ENCODE peak calls at places on chromosomes 3 and 15, in five cellular contexts. R, W, P, X and Y are unnamed samples.

GRCh38 chr3:78140866-78141658 is 1101.2 kb downstream of the ROBO2 start:
- DNase-seq in W (no peak), X (no peak), R (no peak), P (no peak), Y (no peak)

GRCh38 chr3:24773798-24774197 is 279.1 kb upstream of the THRB start:
- DNase-seq in R (no peak), P (peak; percentile 59), W (no peak), X (peak; percentile 70), Y (peak; percentile 50)

GRCh38 chr3:149784064-149784704 is 8.2 kb downstream of the ANKUB1 start:
- DNase-seq in P (no peak), W (no peak), X (no peak), R (no peak), Y (no peak)

GRCh38 chr15:70646169-70646568 is 117.2 kb downstream of the UACA start:
- DNase-seq in W (no peak), X (no peak), P (no peak), R (no peak), Y (no peak)

GRCh38 chr15:31274496-31275330 is 51.9 kb upstream of the KLF13 start:
- DNase-seq in X (peak; percentile 35), P (no peak), R (peak; percentile 47), W (peak; percentile 48), Y (no peak)

GRCh38 chr15:77626002-77626401 is 6.7 kb downstream of the LINGO1 start:
- DNase-seq in X (no peak), W (no peak), R (no peak), P (no peak), Y (no peak)

GRCh38 chr3:146382386-146382785 is 87.0 kb downstream of the PLSCR2 start:
- DNase-seq in W (no peak), X (no peak), R (no peak), P (no peak), Y (no peak)

GRCh38 chr3:35965908-35966307 is 326.6 kb downstream of the ARPP21 start:
- DNase-seq in X (no peak), R (no peak), W (no peak), P (no peak), Y (no peak)

GRCh38 chr15:31214158-31214863 is 112.3 kb upstream of the KLF13 start:
- DNase-seq in P (no peak), R (no peak), W (peak; percentile 74), X (no peak), Y (no peak)

GRCh38 chr15:73052679-73053397 is 575 bp downstream of the NEO1 start:
- DNase-seq in P (peak; percentile 36), R (peak; percentile 74), W (peak; percentile 87), X (peak; percentile 67), Y (peak; percentile 44)

GRCh38 chr3:18813300-18813699 is 335.0 kb upstream of the KCNH8 start:
- DNase-seq in X (no peak), W (no peak), R (no peak), P (no peak), Y (no peak)

DNA sequence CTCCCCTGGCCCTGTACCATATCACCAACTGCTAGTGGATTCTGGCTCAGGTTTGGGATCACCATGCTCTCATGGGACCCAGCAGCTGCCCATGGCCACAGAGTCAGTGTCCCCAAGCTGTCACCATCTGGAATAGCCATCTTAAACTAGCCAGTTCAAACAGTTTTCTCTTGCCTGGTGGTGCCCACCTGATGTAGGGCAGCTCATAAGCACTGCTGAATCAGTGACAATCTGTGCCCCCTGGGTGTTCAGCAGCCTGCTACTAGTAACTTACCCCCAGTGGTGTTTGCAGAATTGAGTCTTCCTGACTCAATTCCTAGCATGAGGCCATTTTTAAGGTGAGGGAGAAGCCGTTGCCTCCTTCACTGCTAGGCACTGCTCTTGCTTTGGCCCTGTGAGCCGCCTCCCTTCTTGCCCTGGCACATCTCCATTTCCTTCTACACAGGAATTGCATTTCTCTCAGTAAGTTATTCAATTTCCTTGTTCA is 7.9 kb downstream of the RPSA start:
- DNase-seq in P (no peak), X (peak; percentile 61), R (no peak), W (no peak), Y (no peak)
- TF ChIP-seq POLR2A in P (no peak), X (peak; percentile 86), R (no peak), W (no peak), Y (no peak)

DNA sequence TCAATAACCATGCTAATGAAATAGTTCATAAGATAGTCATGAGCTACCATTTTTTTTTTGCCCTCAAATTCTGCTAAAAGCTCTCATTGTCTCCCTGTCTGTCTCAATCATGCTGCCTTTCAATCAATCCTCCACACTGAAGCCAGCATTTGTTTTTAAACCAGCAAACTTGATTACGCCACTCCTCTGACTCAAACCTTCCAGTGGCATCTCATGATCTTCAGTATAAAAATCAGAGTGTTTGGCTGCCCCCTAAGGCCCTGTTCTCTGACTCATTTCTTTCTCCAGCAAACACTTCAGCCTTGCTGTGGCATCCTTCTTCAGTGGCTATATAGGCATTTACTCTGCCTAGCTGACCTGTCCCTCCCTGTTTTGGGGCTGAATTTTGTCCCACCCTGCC is 36.0 kb upstream of the EOMES start:
- DNase-seq in X (no peak), P (no peak), R (no peak), W (no peak), Y (peak; percentile 77)
- TF ChIP-seq CTCF in X (no peak), P (no peak), R (no peak), W (no peak), Y (no peak)

DNA sequence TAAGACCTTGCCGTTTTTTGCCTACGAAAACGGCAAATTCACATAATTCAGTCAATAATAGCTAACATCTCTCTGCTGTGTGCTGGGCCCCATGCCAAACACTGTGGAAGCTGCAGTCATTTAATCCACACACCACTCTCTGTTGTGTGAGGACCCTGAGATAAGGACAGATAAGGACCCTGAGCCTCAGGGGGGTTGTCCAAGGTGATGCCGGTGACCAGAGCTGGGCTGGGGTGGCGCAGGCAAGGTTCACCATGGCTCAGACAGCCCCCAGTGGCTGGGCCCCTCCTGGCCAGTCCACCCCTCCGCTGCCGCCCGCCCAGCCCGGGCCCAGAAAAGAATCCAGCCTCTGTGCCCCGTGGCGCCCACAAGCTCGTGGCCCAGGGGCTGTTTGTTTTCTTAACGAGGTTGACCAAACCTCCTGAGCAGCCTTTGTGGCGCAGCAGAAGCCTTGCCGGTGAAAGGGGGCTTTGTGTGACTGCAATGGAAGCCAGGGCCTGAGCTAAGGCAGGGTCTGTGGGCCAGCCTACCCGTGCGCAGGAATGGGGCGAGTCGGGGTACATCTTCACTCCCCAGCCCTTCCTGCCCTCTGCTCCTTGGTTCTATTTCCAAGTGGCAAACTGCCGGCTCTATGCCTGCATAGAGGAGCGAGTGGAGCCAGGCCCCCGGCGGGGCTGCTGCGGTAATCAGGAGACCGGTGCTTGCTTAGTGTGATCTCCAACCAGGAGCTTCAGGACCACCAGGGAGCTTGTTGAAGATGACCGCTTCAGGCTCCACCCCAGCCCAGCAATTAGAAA is 4.4 kb upstream of the SNX22 start:
- DNase-seq in W (peak; percentile 80), R (no peak), X (no peak), P (no peak), Y (no peak)
- TF ChIP-seq POLR2A in W (no peak), R (no peak), X (no peak), P (no peak), Y (no peak)

GRCh38 chr3:126132751-126133511 is 47.5 kb downstream of the ALDH1L1 start:
- DNase-seq in X (peak; percentile 60), R (peak; percentile 61), P (peak; percentile 3), W (peak; percentile 79), Y (no peak)
- TF ChIP-seq CTCF in X (peak; percentile 66), R (no peak), P (no peak), W (no peak), Y (no peak)

GRCh38 chr3:54628888-54629368 is 298.9 kb downstream of the LRTM1 start:
- DNase-seq in W (no peak), X (peak; percentile 56), R (no peak), P (no peak), Y (no peak)
- TF ChIP-seq POLR2A in W (no peak), X (peak; percentile 78), R (no peak), P (no peak), Y (no peak)

GRCh38 chr3:50378024-50378423 is 18.7 kb upstream of the TMEM115 start:
- DNase-seq in X (no peak), P (no peak), W (no peak), R (no peak), Y (no peak)

GRCh38 chr3:50375200-50375931 is 16.0 kb upstream of the TMEM115 start:
- DNase-seq in P (no peak), R (no peak), X (no peak), W (no peak), Y (no peak)

GRCh38 chr3:50380375-50381085 is 21.2 kb upstream of the TMEM115 start:
- DNase-seq in R (no peak), W (no peak), P (no peak), X (no peak), Y (no peak)

GRCh38 chr3:50381315-50381714 is 22.0 kb upstream of the TMEM115 start:
- DNase-seq in X (no peak), W (no peak), R (no peak), P (no peak), Y (no peak)

DNA sequence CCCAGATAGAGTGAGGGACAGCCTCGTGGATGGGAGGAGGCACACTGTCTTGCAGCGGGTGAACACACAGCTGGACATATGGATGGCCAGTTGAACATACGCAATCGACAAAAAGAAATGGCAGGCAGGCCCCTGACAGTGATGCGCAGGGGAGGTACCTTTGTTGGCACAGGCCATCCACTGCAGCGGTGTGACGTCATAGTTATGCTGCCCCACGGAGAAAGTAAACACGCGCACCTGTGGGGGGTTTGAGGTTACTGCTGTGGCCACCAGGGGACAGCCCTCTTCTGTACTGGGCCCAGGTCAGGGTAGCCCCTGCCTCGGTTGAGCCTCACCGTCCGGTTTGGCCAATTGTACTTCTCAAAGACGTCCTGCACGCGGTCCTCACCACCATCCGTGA is 19.4 kb upstream of the TMEM115 start:
- DNase-seq in R (no peak), W (no peak), P (no peak), X (no peak), Y (no peak)
- TF ChIP-seq CTCF in R (no peak), W (no peak), P (no peak), X (no peak), Y (no peak)

GRCh38 chr3:58084166-58084565 is 75.9 kb downstream of the FLNB start:
- DNase-seq in X (no peak), W (no peak), P (no peak), R (no peak), Y (no peak)
- TF ChIP-seq POLR2A in X (no peak), W (no peak), P (no peak), R (no peak), Y (no peak)

DNA sequence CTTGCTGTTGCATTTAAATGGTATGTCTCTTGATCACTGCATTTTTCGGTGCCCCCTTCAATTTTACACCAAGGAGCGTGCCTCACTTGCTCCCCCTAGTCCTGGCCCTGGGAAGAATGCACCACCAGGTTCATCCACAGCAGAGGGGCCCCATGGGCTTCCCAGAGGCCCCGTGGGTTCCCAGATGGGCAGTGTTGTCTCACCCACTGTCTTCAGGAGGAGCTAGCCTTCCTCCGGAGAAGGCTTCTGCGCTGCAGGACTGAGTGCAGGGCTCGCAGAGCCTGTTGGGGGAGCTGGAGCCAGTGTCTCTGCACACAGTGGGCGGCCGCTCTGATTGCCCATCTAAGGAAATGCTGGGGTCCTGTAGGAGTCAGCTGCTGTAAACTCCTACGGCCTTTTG is 45.9 kb downstream of the POLR2M start:
- DNase-seq in P (peak; percentile 35), R (no peak), X (no peak), W (peak; percentile 37), Y (no peak)
- TF ChIP-seq CTCF in P (peak; percentile 25), R (no peak), X (peak; percentile 48), W (no peak), Y (no peak)